ENCODE peak calls at places on chromosomes 11 and 22, in five cellular contexts. Y is hepatocyte; L is GM12864; G is adipocyte; M is Jurkat, Clone E6-1. U is an unnamed sample.
A peak's percentile ranks its signal among the peaks of the same experiment; 100 is the strongest.

GRCh38 chr22:46802608-46803027 is 40.2 kb downstream of the TBC1D22A start:
- DNase-seq in Y (no peak), L (no peak), G (no peak), M (no peak), U (no peak)

GRCh38 chr11:84261707-84262106 is 975.5 kb upstream of the CCDC90B start:
- DNase-seq in Y (peak; percentile 14), L (no peak), G (no peak), M (peak; percentile 3), U (no peak)

GRCh38 chr11:14905104-14906033 is 13.3 kb upstream of the CYP2R1 start:
- DNase-seq in Y (peak; percentile 58), L (peak; percentile 44), G (peak; percentile 42), M (no peak), U (no peak)

GRCh38 chr11:28581286-28582242 is 473.4 kb downstream of the METTL15 start:
- DNase-seq in Y (no peak), L (no peak), G (no peak), M (no peak), U (peak; percentile 23)

GRCh38 chr11:134938212-134938611 is 526.2 kb upstream of the B3GAT1 start:
- DNase-seq in Y (no peak), L (no peak), G (no peak), M (no peak), U (no peak)

GRCh38 chr11:94705419-94705818 is 62.7 kb upstream of the AMOTL1 start:
- DNase-seq in Y (no peak), L (no peak), G (no peak), M (no peak), U (no peak)

GRCh38 chr11:72672839-72673238 is 1.4 kb downstream of the PDE2A start:
- DNase-seq in Y (no peak), L (no peak), G (no peak), M (no peak), U (no peak)

GRCh38 chr22:46417268-46417580 is 81.7 kb downstream of the TRMU start:
- DNase-seq in Y (no peak), L (no peak), G (no peak), M (no peak), U (no peak)

GRCh38 chr11:118628432-118628831 is 21.0 kb downstream of the PHLDB1 start:
- DNase-seq in Y (no peak), L (no peak), G (no peak), M (no peak), U (no peak)

GRCh38 chr11:102610198-102610597 is 14.9 kb downstream of the MMP20 start:
- DNase-seq in Y (no peak), L (no peak), G (no peak), M (no peak), U (no peak)

GRCh38 chr11:35618497-35619029 is 303 bp downstream of the FJX1 start:
- DNase-seq in Y (peak; percentile 76), L (no peak), G (peak; percentile 84), M (no peak), U (no peak)

GRCh38 chr11:66509131-66509561 is 1.3 kb upstream of the BBS1 start:
- DNase-seq in Y (no peak), L (no peak), G (no peak), M (no peak), U (no peak)

GRCh38 chr11:6096417-6096816 is 11.1 kb upstream of the OR56B4 start:
- DNase-seq in Y (no peak), L (no peak), G (no peak), M (no peak), U (no peak)

GRCh38 chr11:82105331-82105992 is 628.2 kb downstream of the FAM181B start:
- DNase-seq in Y (no peak), L (no peak), G (no peak), M (no peak), U (no peak)

GRCh38 chr22:17678817-17679385 is 40.3 kb downstream of the BCL2L13 start:
- DNase-seq in Y (no peak), L (no peak), G (no peak), M (no peak), U (no peak)

GRCh38 chr11:118618115-118618990 is 10.9 kb downstream of the PHLDB1 start:
- DNase-seq in Y (no peak), L (no peak), G (peak; percentile 88), M (no peak), U (peak; percentile 76)

GRCh38 chr11:117830674-117831351 is 6.3 kb upstream of the FXYD2 start:
- DNase-seq in Y (no peak), L (no peak), G (no peak), M (no peak), U (no peak)

GRCh38 chr11:100849009-100849913 is 162.2 kb downstream of the ARHGAP42 start:
- DNase-seq in Y (peak; percentile 49), L (no peak), G (peak; percentile 95), M (no peak), U (peak; percentile 72)

GRCh38 chr22:40036591-40037225 is 42.0 kb downstream of the FAM83F start:
- DNase-seq in Y (peak; percentile 84), L (peak; percentile 53), G (peak; percentile 85), M (peak; percentile 62), U (peak; percentile 58)

GRCh38 chr11:57567210-57567511 is 311 bp downstream of the UBE2L6 start:
- DNase-seq in Y (no peak), L (no peak), G (peak; percentile 53), M (no peak), U (no peak)

GRCh38 chr11:40380871-40381270 is 1078.6 kb downstream of the LRRC4C start:
- DNase-seq in Y (no peak), L (no peak), G (no peak), M (no peak), U (no peak)

GRCh38 chr11:86869531-86869930 is 69.2 kb downstream of the PRSS23 start:
- DNase-seq in Y (no peak), L (no peak), G (no peak), M (no peak), U (no peak)

GRCh38 chr11:110481523-110481922 is 51.8 kb downstream of the FDX1 start:
- DNase-seq in Y (no peak), L (no peak), G (no peak), M (no peak), U (no peak)

GRCh38 chr22:39439170-39439569 is 17.6 kb upstream of the MGAT3 start:
- DNase-seq in Y (peak; percentile 56), L (no peak), G (peak; percentile 33), M (no peak), U (no peak)

GRCh38 chr11:100855466-100856067 is 168.5 kb downstream of the ARHGAP42 start:
- DNase-seq in Y (peak; percentile 70), L (peak; percentile 7), G (peak; percentile 88), M (peak; percentile 37), U (no peak)

GRCh38 chr11:6357222-6357621 is 33.1 kb upstream of the SMPD1 start:
- DNase-seq in Y (peak; percentile 35), L (no peak), G (peak; percentile 93), M (no peak), U (peak; percentile 67)

GRCh38 chr11:80320765-80321164 is 879.9 kb upstream of the TENM4 start:
- DNase-seq in Y (no peak), L (no peak), G (no peak), M (peak; percentile 8), U (no peak)

GRCh38 chr11:110134120-110134519 is 40.9 kb downstream of the ZC3H12C start:
- DNase-seq in Y (peak; percentile 23), L (no peak), G (no peak), M (no peak), U (no peak)

GRCh38 chr11:8267280-8267679 is 3.6 kb upstream of the LMO1 start:
- DNase-seq in Y (no peak), L (no peak), G (no peak), M (no peak), U (no peak)

GRCh38 chr11:115179647-115180046 is 324.6 kb downstream of the CADM1 start:
- DNase-seq in Y (no peak), L (no peak), G (no peak), M (no peak), U (no peak)

GRCh38 chr11:107785401-107785800 is 73.2 kb downstream of the SLC35F2 start:
- DNase-seq in Y (no peak), L (no peak), G (no peak), M (no peak), U (no peak)

GRCh38 chr11:44623716-44624491 is 58.4 kb downstream of the CD82 start:
- DNase-seq in Y (peak; percentile 5), L (no peak), G (no peak), M (no peak), U (no peak)

GRCh38 chr22:49838771-49839717 is 11.4 kb upstream of the BRD1 start:
- DNase-seq in Y (no peak), L (no peak), G (no peak), M (peak; percentile 98), U (no peak)

GRCh38 chr11:61829806-61830205 is 1.7 kb downstream of the FADS2 start:
- DNase-seq in Y (no peak), L (no peak), G (no peak), M (no peak), U (no peak)
- H3K4me3 ChIP-seq in Y (peak overlapping the region; percentile 95), L (peak overlapping the region; percentile 71), G (peak overlapping the region; percentile 95), M (peak overlapping the region; percentile 97), U (peak overlapping the region; percentile 87)

GRCh38 chr11:73728000-73728399 is 32.9 kb downstream of the RAB6A start:
- DNase-seq in Y (no peak), L (no peak), G (no peak), M (no peak), U (no peak)

GRCh38 chr11:73729594-73730206 is 31.2 kb downstream of the RAB6A start:
- DNase-seq in Y (peak; percentile 12), L (no peak), G (no peak), M (no peak), U (no peak)

DNA sequence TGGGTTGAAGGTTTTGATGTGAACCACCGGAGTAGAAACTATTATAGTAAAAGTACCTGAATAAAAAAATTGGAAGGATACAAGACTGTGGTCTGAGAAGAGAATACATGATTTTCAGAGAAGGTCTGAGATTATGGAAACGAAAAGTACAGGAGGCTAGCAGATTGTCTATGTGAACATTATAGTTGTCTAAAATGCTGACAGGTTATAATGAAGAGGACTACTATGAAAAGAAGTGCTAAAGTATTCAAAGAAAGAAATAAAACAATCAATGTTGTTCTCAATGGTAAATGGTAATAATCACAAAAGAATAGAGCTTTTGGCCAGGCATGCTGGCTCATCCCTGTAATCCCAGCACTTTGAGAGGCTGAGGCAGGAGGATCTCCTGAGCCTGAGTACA is 34.0 kb downstream of the RAB6A start:
- DNase-seq in Y (no peak), L (no peak), G (no peak), M (no peak), U (no peak)
- H3K4me3 ChIP-seq in Y (no peak overlapping the region), L (no peak overlapping the region), G (no peak overlapping the region), M (no peak overlapping the region), U (no peak overlapping the region)

GRCh38 chr22:37024339-37025157 is 5.0 kb downstream of the MPST start:
- DNase-seq in Y (no peak), L (no peak), G (no peak), M (no peak), U (no peak)
- H3K4me3 ChIP-seq in Y (no peak overlapping the region), L (no peak overlapping the region), G (no peak overlapping the region), M (no peak overlapping the region), U (no peak overlapping the region)

DNA sequence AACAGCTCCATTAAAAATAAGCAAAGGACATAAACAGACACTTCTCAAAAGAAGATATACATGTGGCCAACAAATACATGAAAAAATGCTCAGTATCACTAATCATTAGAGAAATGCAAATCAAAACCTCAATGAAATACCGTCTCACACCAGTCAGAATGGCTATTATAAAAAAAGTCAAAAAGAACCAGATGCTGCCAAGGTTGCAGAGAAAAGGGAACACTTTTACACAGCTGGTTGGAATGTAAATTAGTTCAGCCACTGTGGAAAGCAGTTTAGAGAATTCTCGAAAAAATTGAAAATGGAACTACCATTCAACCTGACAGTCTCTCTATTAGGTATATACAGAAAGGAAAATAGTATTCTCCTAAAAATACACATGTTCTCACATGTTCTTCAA is 102.4 kb upstream of the FIBIN start:
- DNase-seq in Y (no peak), L (no peak), G (no peak), M (no peak), U (no peak)
- H3K4me3 ChIP-seq in Y (no peak overlapping the region), L (no peak overlapping the region), G (no peak overlapping the region), M (no peak overlapping the region), U (no peak overlapping the region)